ENCODE peak calls at places on chromosomes 3 and 15, in four cellular contexts. W, L, G and K are unnamed samples.

GRCh38 chr15:51121118-51121517 is 26.4 kb upstream of the TNFAIP8L3 start:
- DNase-seq in W (no peak), L (no peak), G (no peak), K (peak; percentile 47)

GRCh38 chr3:41836360-41837134 is 125.4 kb downstream of the ULK4 start:
- DNase-seq in W (no peak), L (no peak), G (no peak), K (no peak)

GRCh38 chr3:151895478-151895877 is 22.0 kb downstream of the SUCNR1 start:
- DNase-seq in W (no peak), L (no peak), G (no peak), K (no peak)

GRCh38 chr3:50442940-50443579 is 60.4 kb downstream of the CACNA2D2 start:
- DNase-seq in W (no peak), L (no peak), G (peak; percentile 49), K (no peak)

GRCh38 chr15:53110999-53111398 is 320.9 kb upstream of the ONECUT1 start:
- DNase-seq in W (no peak), L (no peak), G (peak; percentile 55), K (no peak)

GRCh38 chr15:50764331-50765201 is 940 bp downstream of the SPPL2A start:
- DNase-seq in W (no peak), L (no peak), G (no peak), K (no peak)

GRCh38 chr15:72153269-72153668 is 35.1 kb downstream of the SENP8 start:
- DNase-seq in W (no peak), L (no peak), G (no peak), K (no peak)

GRCh38 chr15:39381517-39381916 is 199.4 kb upstream of the THBS1 start:
- DNase-seq in W (no peak), L (no peak), G (no peak), K (no peak)

GRCh38 chr3:155416500-155417118 is 123.1 kb upstream of the STRIT1 start:
- DNase-seq in W (no peak), L (no peak), G (no peak), K (no peak)

GRCh38 chr3:24185738-24186384 is 240.8 kb downstream of the NR1D2 start:
- DNase-seq in W (peak; percentile 7), L (no peak), G (peak; percentile 66), K (peak; percentile 56)

GRCh38 chr3:163587342-163587741 is 1491.0 kb downstream of the SI start:
- DNase-seq in W (no peak), L (no peak), G (no peak), K (no peak)

GRCh38 chr3:53845103-53845880 is 927 bp downstream of the CHDH start:
- DNase-seq in W (no peak), L (no peak), G (peak; percentile 89), K (peak; percentile 75)

GRCh38 chr3:161310649-161311423 is 60.5 kb downstream of the SPTSSB start:
- DNase-seq in W (no peak), L (no peak), G (no peak), K (no peak)

GRCh38 chr15:99409097-99409473 is 156.7 kb upstream of the MEF2A start:
- DNase-seq in W (peak; percentile 51), L (peak; percentile 77), G (peak; percentile 78), K (peak; percentile 85)

GRCh38 chr3:178485756-178486155 is 50.5 kb upstream of the KCNMB2 start:
- DNase-seq in W (no peak), L (no peak), G (no peak), K (no peak)

GRCh38 chr3:195260286-195260905 is 10.6 kb downstream of the XXYLT1 start:
- DNase-seq in W (no peak), L (peak; percentile 85), G (peak; percentile 25), K (peak; percentile 50)

GRCh38 chr3:116050311-116050710 is 395.0 kb downstream of the LSAMP start:
- DNase-seq in W (no peak), L (no peak), G (no peak), K (no peak)

GRCh38 chr3:7602297-7602696 is 741.4 kb downstream of the GRM7 start:
- DNase-seq in W (no peak), L (no peak), G (no peak), K (no peak)

GRCh38 chr3:71245052-71245488 is 338.5 kb downstream of the FOXP1 start:
- DNase-seq in W (no peak), L (no peak), G (peak; percentile 70), K (no peak)

GRCh38 chr3:21502631-21503030 is 248.4 kb downstream of the ZNF385D start:
- DNase-seq in W (no peak), L (no peak), G (no peak), K (no peak)

GRCh38 chr15:86139828-86140227 is 60.2 kb downstream of the AGBL1 start:
- DNase-seq in W (no peak), L (peak; percentile 60), G (no peak), K (no peak)

GRCh38 chr3:42490243-42490642 is 12.2 kb upstream of the VIPR1 start:
- DNase-seq in W (no peak), L (peak; percentile 78), G (peak; percentile 29), K (no peak)

GRCh38 chr3:195102609-195103467 is 168.1 kb downstream of the XXYLT1 start:
- DNase-seq in W (no peak), L (no peak), G (no peak), K (no peak)

GRCh38 chr3:27758083-27758482 is 36.0 kb upstream of the EOMES start:
- DNase-seq in W (no peak), L (no peak), G (no peak), K (no peak)

GRCh38 chr3:13708871-13709595 is 160.1 kb downstream of the FBLN2 start:
- DNase-seq in W (no peak), L (no peak), G (no peak), K (no peak)

GRCh38 chr15:41967506-41968206 is 4.7 kb downstream of the EHD4 start:
- DNase-seq in W (no peak), L (no peak), G (peak; percentile 21), K (peak; percentile 53)

GRCh38 chr15:98433302-98433701 is 215.0 kb upstream of the IGF1R start:
- DNase-seq in W (no peak), L (no peak), G (no peak), K (no peak)

GRCh38 chr15:70715840-70716510 is 47.4 kb downstream of the UACA start:
- DNase-seq in W (no peak), L (no peak), G (no peak), K (no peak)
- H3K27ac ChIP-seq in W (no peak overlapping the region), L (no peak overlapping the region), G (peak overlapping the region; percentile 35), K (peak overlapping the region; percentile 48)

GRCh38 chr3:100982710-100983109 is 10.5 kb downstream of the ABI3BP start:
- DNase-seq in W (no peak), L (no peak), G (peak; percentile 8), K (peak; percentile 90)
- H3K27ac ChIP-seq in W (no peak overlapping the region), L (peak overlapping the region; percentile 55), G (no peak overlapping the region), K (peak overlapping the region; percentile 30)

GRCh38 chr15:78211189-78211921 is 23.0 kb downstream of the ACSBG1 start:
- DNase-seq in W (no peak), L (no peak), G (no peak), K (no peak)

GRCh38 chr15:78208887-78209645 is 25.3 kb downstream of the ACSBG1 start:
- DNase-seq in W (no peak), L (no peak), G (no peak), K (no peak)

GRCh38 chr15:78209646-78210348 is 24.6 kb downstream of the ACSBG1 start:
- DNase-seq in W (no peak), L (no peak), G (no peak), K (peak; percentile 66)

GRCh38 chr15:78212008-78212407 is 22.4 kb downstream of the ACSBG1 start:
- DNase-seq in W (no peak), L (no peak), G (no peak), K (no peak)

GRCh38 chr15:78210349-78210717 is 24.0 kb downstream of the ACSBG1 start:
- DNase-seq in W (no peak), L (no peak), G (no peak), K (no peak)
- H3K27ac ChIP-seq in W (peak overlapping the region; percentile 78), L (no peak overlapping the region), G (peak overlapping the region; percentile 3), K (peak overlapping the region; percentile 84)

GRCh38 chr3:11562277-11562881 is 81.3 kb downstream of the VGLL4 start:
- DNase-seq in W (no peak), L (peak; percentile 65), G (no peak), K (no peak)

GRCh38 chr3:11565072-11565471 is 78.6 kb downstream of the VGLL4 start:
- DNase-seq in W (no peak), L (no peak), G (no peak), K (peak; percentile 88)

GRCh38 chr3:11563749-11564148 is 80.0 kb downstream of the VGLL4 start:
- DNase-seq in W (no peak), L (no peak), G (no peak), K (no peak)

GRCh38 chr3:11564577-11565001 is 79.1 kb downstream of the VGLL4 start:
- DNase-seq in W (no peak), L (no peak), G (no peak), K (no peak)

DNA sequence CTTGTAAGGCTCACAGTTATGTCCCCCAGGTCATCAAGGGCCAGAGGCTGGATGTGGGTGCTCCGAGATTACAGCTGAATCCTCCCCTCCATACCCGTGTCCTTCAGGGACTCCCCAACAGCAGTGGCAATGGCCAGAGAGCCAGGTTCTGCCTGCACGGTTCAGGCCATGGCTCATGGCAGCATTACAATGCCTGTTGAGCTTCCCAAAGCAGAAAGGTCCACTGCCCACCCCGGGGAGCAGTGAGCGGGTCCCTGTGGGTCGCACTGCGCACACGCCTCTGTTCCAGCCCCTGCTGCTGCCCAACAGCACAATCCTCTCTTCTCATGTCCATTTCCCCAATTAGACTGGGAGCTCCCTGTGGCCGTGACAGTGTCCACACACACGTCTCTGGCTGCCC is 80.6 kb downstream of the VGLL4 start:
- DNase-seq in W (no peak), L (no peak), G (no peak), K (peak; percentile 31)
- H3K27ac ChIP-seq in W (no peak overlapping the region), L (no peak overlapping the region), G (no peak overlapping the region), K (no peak overlapping the region)

GRCh38 chr3:123405936-123406510 is 42.9 kb downstream of the ADCY5 start:
- DNase-seq in W (no peak), L (no peak), G (no peak), K (peak; percentile 31)
- H3K27ac ChIP-seq in W (no peak overlapping the region), L (no peak overlapping the region), G (peak overlapping the region; percentile 48), K (peak overlapping the region; percentile 98)

DNA sequence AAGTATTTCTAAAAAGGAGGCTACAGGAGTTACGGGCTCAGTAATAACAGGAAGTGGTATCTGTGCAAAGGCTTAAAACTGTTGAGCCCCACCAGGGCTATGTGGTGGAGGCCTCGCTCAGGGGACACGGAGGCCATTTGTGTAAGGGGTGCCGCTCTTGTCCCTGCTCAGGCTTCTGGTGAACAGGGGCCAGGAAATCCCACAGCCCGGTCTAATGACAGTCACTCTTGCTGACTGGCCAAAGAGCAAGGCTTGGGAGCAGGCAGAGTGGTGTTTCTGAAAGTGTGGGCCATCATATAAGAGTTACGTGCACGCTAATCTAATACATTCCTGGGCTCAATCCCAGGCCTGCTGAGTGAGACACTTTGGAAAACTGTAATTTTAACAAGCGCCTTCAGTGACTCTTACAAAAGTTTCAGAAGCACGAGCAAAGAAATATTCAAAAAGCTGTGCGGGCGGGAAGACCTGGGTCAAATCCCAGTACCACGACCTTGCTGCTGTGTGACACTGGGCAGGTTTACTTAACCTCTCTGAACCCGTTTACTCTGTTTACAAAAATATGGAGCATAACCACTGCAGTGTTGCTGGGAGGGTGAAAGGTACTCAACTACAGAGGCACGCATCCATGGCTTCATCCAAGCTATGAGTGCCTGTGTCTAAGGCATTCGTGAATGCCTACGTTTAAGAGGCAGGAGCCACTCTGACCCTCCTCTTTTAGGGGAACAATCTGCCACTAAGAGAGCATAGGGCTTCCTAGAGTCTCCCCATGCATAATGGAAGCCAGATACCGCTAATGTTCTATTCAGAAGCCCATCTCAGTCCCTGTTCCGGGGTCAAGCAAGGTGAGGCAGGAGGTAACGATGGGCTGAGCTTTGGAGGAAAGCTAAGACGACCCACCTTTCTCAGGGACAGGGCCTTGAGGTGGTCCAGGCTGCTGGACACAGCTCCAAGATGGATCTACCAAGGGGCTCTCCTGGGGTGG is 2.0 kb downstream of the ATP10A start:
- DNase-seq in W (no peak), L (no peak), G (no peak), K (no peak)
- H3K27ac ChIP-seq in W (peak overlapping the region; percentile 55), L (peak overlapping the region; percentile 78), G (no peak overlapping the region), K (no peak overlapping the region)

GRCh38 chr3:173993299-173993698 is 595.8 kb downstream of the NLGN1 start:
- DNase-seq in W (no peak), L (no peak), G (no peak), K (no peak)
- H3K27ac ChIP-seq in W (no peak overlapping the region), L (no peak overlapping the region), G (no peak overlapping the region), K (no peak overlapping the region)